ENCODE peak calls at places on chromosomes 13 and 19, in seven cellular contexts. D is transverse colon, M is uterus, T is heart left ventricle, Q is IMR-90, X is K562, J is HCT116. B is an unnamed sample. For H3K4me1, the result is how much of the 10 kb centered on the place peaks cover.

GRCh38 chr19:43574424-43575155 is 737 bp downstream of the XRCC1 start:
- DNase-seq in D (no peak), M (no peak), T (no peak), Q (peak), X (no peak), J (no peak), B (no peak)

GRCh38 chr13:109465151-109465550 is 321.2 kb downstream of the IRS2 start:
- DNase-seq in D (no peak), M (no peak), T (no peak), Q (peak), X (no peak), J (no peak), B (no peak)

GRCh38 chr19:17490411-17490810 is 20.1 kb downstream of the SLC27A1 start:
- DNase-seq in D (no peak), M (no peak), T (no peak), Q (no peak), X (no peak), J (no peak), B (no peak)

GRCh38 chr19:5196832-5197231 is 143.8 kb downstream of the PTPRS start:
- DNase-seq in D (no peak), M (no peak), T (no peak), Q (no peak), X (no peak), J (no peak), B (no peak)

GRCh38 chr13:95075506-95075905 is 225.7 kb downstream of the ABCC4 start:
- DNase-seq in D (no peak), M (no peak), T (no peak), Q (no peak), X (no peak), J (no peak), B (no peak)

GRCh38 chr13:93549326-93549855 is 322.8 kb downstream of the GPC6 start:
- DNase-seq in D (no peak), M (no peak), T (no peak), Q (no peak), X (no peak), J (no peak), B (no peak)

GRCh38 chr13:111037838-111038397 is 77.2 kb upstream of the ARHGEF7 start:
- DNase-seq in D (no peak), M (no peak), T (no peak), Q (no peak), X (no peak), J (no peak), B (no peak)

GRCh38 chr13:48144413-48145035 is 49.6 kb upstream of the MED4 start:
- DNase-seq in D (peak), M (peak), T (peak), Q (peak), X (peak), J (no peak), B (no peak)

GRCh38 chr13:79196366-79196765 is 209.7 kb downstream of the RBM26 start:
- DNase-seq in D (no peak), M (no peak), T (no peak), Q (no peak), X (no peak), J (no peak), B (no peak)

GRCh38 chr13:23541221-23541620 is 29.0 kb upstream of the TNFRSF19 start:
- DNase-seq in D (no peak), M (no peak), T (no peak), Q (peak), X (no peak), J (no peak), B (no peak)

GRCh38 chr19:46732966-46733692 is 12.7 kb upstream of the FKRP start:
- DNase-seq in D (no peak), M (no peak), T (no peak), Q (peak), X (no peak), J (no peak), B (no peak)

GRCh38 chr13:59700281-59700680 is 463.4 kb downstream of the DIAPH3 start:
- DNase-seq in D (no peak), M (no peak), T (no peak), Q (peak), X (no peak), J (no peak), B (no peak)

DNA sequence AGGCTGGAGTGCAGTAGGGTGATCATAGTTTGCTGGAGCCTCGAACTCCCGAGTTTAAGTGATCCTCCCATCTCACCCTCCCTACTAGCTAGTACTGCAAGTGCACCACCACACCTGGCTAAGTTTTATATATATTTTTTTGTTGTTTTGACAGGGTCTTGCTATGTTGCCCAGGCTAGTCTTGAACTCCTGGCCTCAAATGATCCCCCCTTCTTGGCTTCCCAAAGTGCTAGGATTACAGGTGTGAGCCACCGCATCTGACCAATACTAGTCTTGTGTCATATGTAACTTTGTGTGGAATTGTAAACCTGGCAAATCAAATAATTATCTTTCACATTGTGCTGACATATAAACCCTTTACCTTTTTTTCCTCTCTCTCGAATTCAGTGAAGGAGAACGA is 10.2 kb downstream of the HNRNPM start:
- DNase-seq in D (no peak), M (no peak), T (no peak), Q (no peak), X (no peak), J (no peak), B (peak)
- H3K4me1 ChIP-seq in D (under half), M (under half), T (under half), Q (under half), X (under half), J (under half), B (half or more)

DNA sequence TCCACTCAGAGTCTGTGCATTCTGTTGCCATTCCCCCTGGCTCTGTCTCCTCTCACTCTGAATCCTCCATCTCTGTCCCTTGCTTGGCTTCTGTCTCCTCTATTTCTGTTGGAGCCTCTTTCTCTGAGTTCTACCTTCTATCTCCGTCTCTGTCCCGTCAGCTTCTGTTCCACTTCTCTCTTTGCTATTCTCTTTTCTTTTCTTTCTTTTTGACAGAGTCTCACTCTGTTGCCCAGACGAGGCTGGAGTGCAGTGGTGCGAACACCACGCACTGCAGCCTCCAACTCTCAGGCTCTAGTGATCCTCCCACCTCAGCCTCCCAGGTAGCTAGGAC is 33.8 kb upstream of the LRRC4B start:
- DNase-seq in D (no peak), M (no peak), T (no peak), Q (no peak), X (no peak), J (no peak), B (no peak)
- TF ChIP-seq POLR2A in D (no peak), M (no peak), T (no peak), Q (no peak), X (peak), J (no peak), B (no peak)

DNA sequence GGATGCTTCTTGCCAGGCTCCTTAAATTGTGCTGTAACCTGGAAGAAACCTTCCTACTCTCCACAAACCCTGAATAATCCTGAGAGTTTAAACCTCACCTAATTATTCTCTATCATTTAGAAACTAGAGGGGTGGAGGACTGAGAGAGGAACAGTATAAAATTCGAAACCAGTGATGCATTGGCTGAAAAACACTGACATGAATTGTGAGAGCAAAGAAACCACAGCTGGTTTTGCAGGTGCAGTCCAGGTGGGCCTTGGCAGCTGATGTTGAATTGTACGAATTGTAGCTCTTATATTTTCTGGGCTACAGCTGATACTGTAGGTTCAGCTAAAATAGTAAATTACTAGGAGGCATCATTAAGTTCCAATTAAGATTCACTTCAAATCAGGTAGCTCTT is 227.0 kb upstream of the SLITRK5 start:
- DNase-seq in D (no peak), M (no peak), T (no peak), Q (no peak), X (no peak), J (no peak), B (no peak)
- H3K4me3 ChIP-seq in D (no peak), M (no peak), T (no peak), Q (no peak), X (no peak), J (no peak), B (no peak)

GRCh38 chr13:99909836-99910619 is 61.5 kb downstream of the ZIC5 start:
- DNase-seq in D (no peak), M (no peak), T (no peak), Q (no peak), X (no peak), J (no peak), B (no peak)
- H3K4me1 ChIP-seq in D (under half), M (under half), T (under half), Q (under half), X (under half), J (under half), B (under half)

DNA sequence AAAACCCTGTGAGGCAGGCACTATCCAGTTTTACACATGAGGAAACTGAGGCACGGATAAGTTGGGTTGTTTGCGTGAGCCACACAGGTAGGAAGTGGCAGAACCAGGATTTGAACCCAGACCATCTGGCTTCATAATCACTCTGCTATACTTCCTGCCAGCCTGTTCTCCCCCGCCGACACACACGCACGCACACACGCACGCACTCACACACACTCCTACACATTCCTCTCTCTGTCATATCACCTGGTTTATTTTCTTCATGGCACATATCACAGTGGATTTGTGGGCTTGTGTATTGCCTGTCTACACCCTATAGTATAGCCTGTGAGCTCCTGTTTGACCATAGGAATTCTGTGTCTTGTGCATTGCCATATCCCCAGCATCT is 140.0 kb downstream of the SIPA1L3 start:
- DNase-seq in D (no peak), M (no peak), T (no peak), Q (no peak), X (no peak), J (no peak), B (no peak)
- TF ChIP-seq POLR2A in D (no peak), M (no peak), T (no peak), Q (no peak), X (no peak), J (no peak), B (no peak)

DNA sequence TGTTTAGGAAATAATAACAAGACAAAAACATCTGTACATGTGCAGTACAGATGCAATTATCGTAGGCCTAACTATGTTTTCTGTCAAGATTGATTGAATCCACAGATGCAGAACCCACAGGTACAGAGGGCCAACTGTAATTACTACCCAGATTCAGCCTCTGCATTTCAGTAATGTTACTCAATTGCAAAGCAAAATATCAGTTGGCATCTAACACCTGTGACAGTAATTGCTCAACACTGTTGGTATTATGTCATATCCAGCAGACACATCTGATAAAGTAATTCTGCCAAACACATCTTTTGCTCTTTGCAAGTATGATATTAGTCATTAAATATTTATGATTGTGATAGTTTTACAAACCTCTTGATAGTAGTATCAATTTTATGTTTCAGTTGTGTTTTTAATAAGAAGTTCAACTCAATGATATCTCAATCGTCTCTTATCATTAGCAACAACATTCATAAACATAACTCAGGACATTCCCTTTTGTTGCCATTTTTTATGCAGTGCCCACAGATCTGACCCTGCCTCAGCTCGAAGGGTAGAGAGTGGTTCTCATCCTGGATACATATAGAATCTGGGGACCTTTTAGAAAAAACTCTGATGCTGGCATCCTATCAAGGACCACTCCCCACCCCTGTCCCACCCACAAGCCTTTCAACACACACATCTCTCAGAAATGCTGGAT is 104.7 kb downstream of the MYCBP2 start:
- DNase-seq in D (no peak), M (no peak), T (no peak), Q (no peak), X (no peak), J (no peak), B (no peak)
- H3K4me3 ChIP-seq in D (no peak), M (no peak), T (no peak), Q (no peak), X (no peak), J (no peak), B (no peak)

GRCh38 chr13:31875134-31875533 is 135.8 kb downstream of the RXFP2 start:
- DNase-seq in D (no peak), M (no peak), T (no peak), Q (no peak), X (no peak), J (no peak), B (no peak)
- H3K4me1 ChIP-seq in D (under half), M (under half), T (under half), Q (under half), X (under half), J (under half), B (under half)

GRCh38 chr19:13840751-13841338 is 36.1 kb upstream of the NANOS3 start:
- DNase-seq in D (no peak), M (no peak), T (no peak), Q (no peak), X (no peak), J (no peak), B (no peak)
- TF ChIP-seq POLR2A in D (no peak), M (no peak), T (no peak), Q (no peak), X (no peak), J (no peak), B (no peak)

DNA sequence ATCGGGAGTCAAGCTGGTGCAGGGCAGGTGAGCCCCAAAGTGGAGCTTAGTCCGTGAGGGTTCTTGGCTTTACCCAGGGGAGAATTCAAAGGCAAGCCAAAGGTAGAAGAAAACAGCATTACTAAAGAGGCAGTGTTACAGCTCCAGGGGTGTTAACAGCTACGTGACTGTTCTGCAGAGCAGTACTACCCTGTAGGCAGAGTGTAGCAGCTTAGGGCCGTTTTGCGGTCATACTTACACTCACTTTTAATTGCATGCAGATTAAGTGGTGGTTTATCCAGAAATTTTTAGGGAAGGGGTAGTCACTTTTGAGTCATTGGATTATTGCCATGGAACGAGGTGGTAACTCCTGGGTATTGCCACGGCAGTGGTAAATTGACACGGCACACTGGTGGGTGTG is 482.2 kb downstream of the SLITRK5 start:
- DNase-seq in D (no peak), M (no peak), T (no peak), Q (no peak), X (no peak), J (no peak), B (no peak)
- H3K4me3 ChIP-seq in D (no peak), M (no peak), T (no peak), Q (no peak), X (no peak), J (no peak), B (no peak)

GRCh38 chr19:918481-919156 is 1.5 kb downstream of the KISS1R start:
- DNase-seq in D (no peak), M (no peak), T (no peak), Q (no peak), X (no peak), J (no peak), B (no peak)
- H3K4me1 ChIP-seq in D (under half), M (under half), T (under half), Q (under half), X (half or more), J (under half), B (under half)